ENCODE peak calls at places on chromosomes 4 and X, in six cellular contexts. K is mesenchymal stem cell; A is CD8-positive, alpha-beta T cell; B is breast epithelium; R is CD4-positive, alpha-beta memory T cell; J is cardiac muscle cell. D is an unnamed sample. For H3K4me1, the result is how much of the 10 kb centered on the place peaks cover.

GRCh38 chrX:140505421-140506337 is 810 bp upstream of the SOX3 start:
- DNase-seq in K (no peak), A (no peak), B (no peak), R (no peak), J (no peak), D (no peak)

GRCh38 chrX:129755779-129756650 is 17.2 kb downstream of the XPNPEP2 start:
- DNase-seq in K (no peak), A (peak), B (no peak), R (peak), J (no peak), D (no peak)

GRCh38 chr4:113248320-113248719 is 198.9 kb downstream of the ANK2 start:
- DNase-seq in K (no peak), A (no peak), B (no peak), R (no peak), J (peak), D (peak)

GRCh38 chr4:67885727-67886126 is 1.9 kb upstream of the TMPRSS11D start:
- DNase-seq in K (peak), A (no peak), B (no peak), R (no peak), J (no peak), D (no peak)

GRCh38 chr4:41865981-41866798 is 69.0 kb upstream of the TMEM33 start:
- DNase-seq in K (no peak), A (no peak), B (no peak), R (no peak), J (no peak), D (no peak)

GRCh38 chr4:157035471-157035870 is 40.5 kb upstream of the GLRB start:
- DNase-seq in K (no peak), A (no peak), B (no peak), R (no peak), J (no peak), D (no peak)

GRCh38 chr4:150256841-150257273 is 178.6 kb downstream of the DCLK2 start:
- DNase-seq in K (no peak), A (no peak), B (no peak), R (no peak), J (no peak), D (no peak)

GRCh38 chrX:66672106-66672505 is 33.2 kb upstream of the EDA2R start:
- DNase-seq in K (no peak), A (no peak), B (no peak), R (no peak), J (no peak), D (no peak)

GRCh38 chr4:124070688-124071484 is 641.6 kb downstream of the ANKRD50 start:
- DNase-seq in K (no peak), A (no peak), B (no peak), R (no peak), J (no peak), D (no peak)

DNA sequence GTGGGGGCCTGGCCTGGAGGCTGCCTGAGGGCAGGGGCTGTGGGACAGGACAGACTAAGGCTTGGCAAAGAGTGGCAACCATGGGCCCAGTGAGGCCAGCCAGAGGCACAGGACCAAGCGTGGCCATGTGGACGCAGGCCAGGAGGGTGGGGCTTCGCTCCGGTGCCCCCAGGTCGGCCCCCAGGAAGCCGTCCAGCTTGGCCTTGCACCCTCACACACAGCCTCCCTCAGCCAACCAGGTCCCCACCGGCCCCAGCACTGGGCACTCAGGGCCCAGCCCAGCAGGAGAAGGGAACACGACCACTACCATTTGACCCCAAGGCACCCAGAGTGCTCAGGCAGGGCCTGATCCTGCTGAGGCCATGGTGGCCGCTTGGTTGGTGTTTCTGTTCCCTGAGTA is 57.2 kb downstream of the FAM53A start:
- DNase-seq in K (no peak), A (no peak), B (no peak), R (no peak), J (no peak), D (no peak)
- H3K4me1 ChIP-seq in K (under half), A (under half), B (under half), R (under half), J (under half), D (under half)

GRCh38 chr4:183721207-183722081 is 62.4 kb downstream of the TRAPPC11 start:
- DNase-seq in K (no peak), A (peak), B (no peak), R (peak), J (peak), D (peak)
- H3K4me3 ChIP-seq in K (peak), A (peak), B (peak), R (peak), J (no peak), D (peak)

DNA sequence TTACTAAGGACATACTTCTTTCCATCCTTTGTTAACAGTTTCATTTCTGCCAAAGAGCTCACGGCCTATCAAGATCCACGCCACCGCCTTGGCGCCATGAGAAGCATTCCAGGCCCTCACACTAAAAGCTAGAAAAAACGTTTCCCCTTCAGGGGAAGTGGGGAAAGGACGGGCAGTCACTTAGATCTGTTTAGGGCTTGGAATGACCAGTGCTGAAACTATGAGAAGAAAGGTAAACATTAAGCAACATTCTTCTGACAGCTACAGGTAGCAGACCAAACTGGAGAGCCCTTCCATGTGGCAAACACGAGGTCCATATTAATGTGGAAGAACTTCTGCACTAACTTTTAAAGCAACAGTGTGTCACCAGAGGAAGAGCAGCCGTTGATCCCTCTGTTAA is 146.7 kb downstream of the SH3KBP1 start:
- DNase-seq in K (no peak), A (no peak), B (no peak), R (no peak), J (no peak), D (no peak)
- H3K4me1 ChIP-seq in K (under half), A (half or more), B (under half), R (half or more), J (under half), D (under half)

DNA sequence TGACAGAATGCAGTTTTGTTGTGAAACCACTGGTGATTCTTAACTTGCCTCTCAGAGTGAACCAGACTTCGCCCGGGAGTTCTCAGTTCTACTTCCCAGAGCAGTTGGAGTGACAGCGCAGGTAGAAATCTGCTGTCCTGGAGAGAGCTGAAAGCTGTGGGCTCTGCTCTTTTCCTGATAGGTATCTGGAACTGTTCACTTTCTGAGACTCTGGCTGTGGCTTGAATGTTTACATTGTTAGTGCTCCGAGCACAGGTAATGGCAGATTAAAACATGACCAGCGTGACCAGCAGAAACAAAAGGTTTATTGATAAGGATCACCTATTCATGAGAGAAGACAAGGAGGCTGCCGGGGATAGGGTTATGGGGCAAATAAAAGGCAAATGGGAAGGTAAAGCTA is 360.8 kb downstream of the BMPR1B start:
- DNase-seq in K (no peak), A (no peak), B (no peak), R (no peak), J (no peak), D (no peak)
- H3K4me3 ChIP-seq in K (no peak), A (no peak), B (no peak), R (no peak), J (no peak), D (no peak)

DNA sequence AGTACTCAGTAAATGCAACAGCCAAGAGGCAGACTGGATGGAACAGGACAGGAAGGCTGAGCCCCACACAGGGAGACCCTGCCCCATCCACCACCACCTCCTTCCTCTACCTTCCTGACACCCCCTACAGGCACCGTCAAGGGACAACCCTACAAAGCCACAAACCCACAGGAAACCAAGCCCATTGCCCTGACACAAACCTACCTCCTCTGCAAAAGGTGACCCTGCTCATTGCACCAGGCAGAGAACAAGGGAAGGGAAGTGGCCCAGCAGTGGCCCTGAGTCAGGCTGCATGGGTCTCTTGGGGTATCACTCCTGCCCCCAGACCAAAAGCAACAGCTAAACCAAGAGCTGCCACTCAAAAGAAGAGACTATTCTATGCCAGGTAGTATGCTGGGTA is 21.0 kb downstream of the JAKMIP1 start:
- DNase-seq in K (no peak), A (peak), B (no peak), R (peak), J (no peak), D (no peak)
- H3K4me1 ChIP-seq in K (under half), A (half or more), B (under half), R (half or more), J (under half), D (under half)

GRCh38 chr4:2402941-2403340 is 15.5 kb downstream of the ZFYVE28 start:
- DNase-seq in K (no peak), A (no peak), B (no peak), R (no peak), J (no peak), D (no peak)

GRCh38 chr4:2402053-2402452 is 16.4 kb downstream of the ZFYVE28 start:
- DNase-seq in K (peak), A (peak), B (peak), R (no peak), J (peak), D (peak)

GRCh38 chr4:2402453-2402852 is 16.0 kb downstream of the ZFYVE28 start:
- DNase-seq in K (no peak), A (no peak), B (no peak), R (no peak), J (no peak), D (no peak)

GRCh38 chr4:2400841-2401609 is 17.4 kb downstream of the ZFYVE28 start:
- DNase-seq in K (no peak), A (no peak), B (no peak), R (no peak), J (no peak), D (no peak)

DNA sequence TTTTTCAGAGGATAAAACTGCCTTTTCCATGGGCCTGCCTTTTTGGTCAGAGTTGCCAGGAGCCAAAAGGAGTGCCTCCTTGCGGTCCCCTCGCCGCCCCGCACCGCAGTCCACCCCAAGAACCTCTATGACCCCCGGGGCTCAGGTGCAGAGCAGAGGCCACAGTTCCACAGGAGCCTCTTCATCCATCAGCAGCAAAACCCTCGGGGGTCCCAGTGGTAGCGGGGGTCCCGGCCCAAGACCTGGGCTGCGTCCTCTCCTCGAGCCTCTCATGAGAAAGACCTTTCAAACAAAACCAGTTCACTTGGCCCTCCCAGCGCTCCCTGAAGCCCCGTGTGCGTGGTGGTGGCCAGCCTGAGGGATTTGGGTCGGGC is 16.8 kb downstream of the ZFYVE28 start:
- DNase-seq in K (no peak), A (no peak), B (no peak), R (no peak), J (no peak), D (no peak)
- H3K4me3 ChIP-seq in K (peak), A (no peak), B (peak), R (no peak), J (no peak), D (no peak)

GRCh38 chrX:45751156-45751555 is 550.5 kb upstream of the DIPK2B start:
- DNase-seq in K (peak), A (no peak), B (no peak), R (no peak), J (no peak), D (no peak)
- H3K4me1 ChIP-seq in K (under half), A (under half), B (under half), R (half or more), J (under half), D (under half)

D was measured in HAP-1.